ENCODE peak calls at places on chromosomes 13 and 19, in six cellular contexts. One of them, this sample, is unnamed.
A peak's percentile ranks its signal among the peaks of the same experiment; 100 is the strongest.

GRCh38 chr13:72648513-72649065 is 78.8 kb downstream of the MZT1 start:
- DNase-seq in cardiac muscle cell: peak; percentile 24
- DNase-seq in NB4: no peak
- DNase-seq in progenitor cell of endocrine pancreas: no peak
- DNase-seq in fibroblast of lung: no peak
- DNase-seq in lower leg skin: no peak
- DNase-seq in this sample: no peak

GRCh38 chr13:113410472-113411201 is 42.7 kb downstream of the ADPRHL1 start:
- DNase-seq in progenitor cell of endocrine pancreas: no peak
- DNase-seq in fibroblast of lung: peak; percentile 87
- DNase-seq in lower leg skin: no peak
- DNase-seq in NB4: peak; percentile 88
- DNase-seq in cardiac muscle cell: no peak
- DNase-seq in this sample: peak; percentile 38

GRCh38 chr13:112849500-112849899 is 119.5 kb upstream of the MCF2L start:
- DNase-seq in cardiac muscle cell: no peak
- DNase-seq in lower leg skin: no peak
- DNase-seq in fibroblast of lung: peak; percentile 23
- DNase-seq in progenitor cell of endocrine pancreas: no peak
- DNase-seq in NB4: no peak
- DNase-seq in this sample: peak; percentile 30

GRCh38 chr19:31349160-31349881 is at the start of gene TSHZ3:
- DNase-seq in fibroblast of lung: peak; percentile 87
- DNase-seq in lower leg skin: peak; percentile 95
- DNase-seq in NB4: peak; percentile 43
- DNase-seq in cardiac muscle cell: peak; percentile 61
- DNase-seq in progenitor cell of endocrine pancreas: peak; percentile 55
- DNase-seq in this sample: no peak

GRCh38 chr19:16369306-16369663 is 44.7 kb downstream of the KLF2 start:
- DNase-seq in NB4: no peak
- DNase-seq in lower leg skin: no peak
- DNase-seq in fibroblast of lung: no peak
- DNase-seq in progenitor cell of endocrine pancreas: no peak
- DNase-seq in cardiac muscle cell: no peak
- DNase-seq in this sample: no peak

GRCh38 chr19:41997121-41997850 is 3.3 kb upstream of the ATP1A3 start:
- DNase-seq in cardiac muscle cell: peak; percentile 86
- DNase-seq in NB4: peak; percentile 48
- DNase-seq in lower leg skin: no peak
- DNase-seq in fibroblast of lung: peak; percentile 29
- DNase-seq in progenitor cell of endocrine pancreas: peak; percentile 58
- DNase-seq in this sample: peak; percentile 46

GRCh38 chr13:76637651-76638111 is 248.5 kb downstream of the KCTD12 start:
- DNase-seq in lower leg skin: no peak
- DNase-seq in fibroblast of lung: peak; percentile 30
- DNase-seq in cardiac muscle cell: no peak
- DNase-seq in NB4: no peak
- DNase-seq in progenitor cell of endocrine pancreas: no peak
- DNase-seq in this sample: no peak

GRCh38 chr19:48498922-48499321 is 12.7 kb downstream of the LMTK3 start:
- DNase-seq in progenitor cell of endocrine pancreas: no peak
- DNase-seq in cardiac muscle cell: no peak
- DNase-seq in NB4: no peak
- DNase-seq in fibroblast of lung: no peak
- DNase-seq in lower leg skin: no peak
- DNase-seq in this sample: no peak

GRCh38 chr19:18496167-18496979 is 25.5 kb downstream of the ELL start:
- DNase-seq in NB4: peak; percentile 89
- DNase-seq in cardiac muscle cell: no peak
- DNase-seq in fibroblast of lung: peak; percentile 59
- DNase-seq in progenitor cell of endocrine pancreas: no peak
- DNase-seq in lower leg skin: no peak
- DNase-seq in this sample: peak; percentile 86

GRCh38 chr19:49932731-49933131 is 3.4 kb upstream of the NUP62 start:
- DNase-seq in fibroblast of lung: no peak
- DNase-seq in NB4: no peak
- DNase-seq in lower leg skin: no peak
- DNase-seq in cardiac muscle cell: no peak
- DNase-seq in progenitor cell of endocrine pancreas: no peak
- DNase-seq in this sample: no peak

GRCh38 chr13:24651718-24652345 is 28.4 kb upstream of the ATP12A start:
- DNase-seq in lower leg skin: peak; percentile 77
- DNase-seq in NB4: no peak
- DNase-seq in progenitor cell of endocrine pancreas: no peak
- DNase-seq in fibroblast of lung: no peak
- DNase-seq in cardiac muscle cell: no peak
- DNase-seq in this sample: no peak

GRCh38 chr13:85798999-85799646 is at the start of gene SLITRK6:
- DNase-seq in progenitor cell of endocrine pancreas: no peak
- DNase-seq in fibroblast of lung: peak; percentile 84
- DNase-seq in NB4: peak; percentile 3
- DNase-seq in lower leg skin: no peak
- DNase-seq in cardiac muscle cell: peak; percentile 44
- DNase-seq in this sample: peak; percentile 90

GRCh38 chr13:95100525-95101121 is 200.6 kb downstream of the ABCC4 start:
- DNase-seq in lower leg skin: no peak
- DNase-seq in progenitor cell of endocrine pancreas: no peak
- DNase-seq in cardiac muscle cell: no peak
- DNase-seq in NB4: no peak
- DNase-seq in fibroblast of lung: peak; percentile 82
- DNase-seq in this sample: peak; percentile 78

GRCh38 chr19:17719730-17720486 is 628 bp downstream of the MAP1S start:
- DNase-seq in cardiac muscle cell: no peak
- DNase-seq in lower leg skin: no peak
- DNase-seq in fibroblast of lung: no peak
- DNase-seq in progenitor cell of endocrine pancreas: no peak
- DNase-seq in NB4: peak; percentile 37
- DNase-seq in this sample: peak; percentile 77

GRCh38 chr13:101473458-101473857 is 21.0 kb downstream of the ITGBL1 start:
- DNase-seq in progenitor cell of endocrine pancreas: no peak
- DNase-seq in fibroblast of lung: peak; percentile 89
- DNase-seq in lower leg skin: no peak
- DNase-seq in cardiac muscle cell: no peak
- DNase-seq in NB4: no peak
- DNase-seq in this sample: peak; percentile 73

GRCh38 chr13:101475536-101475935 is 23.1 kb downstream of the ITGBL1 start:
- DNase-seq in lower leg skin: no peak
- DNase-seq in cardiac muscle cell: no peak
- DNase-seq in progenitor cell of endocrine pancreas: no peak
- DNase-seq in NB4: no peak
- DNase-seq in fibroblast of lung: no peak
- DNase-seq in this sample: no peak

GRCh38 chr13:101474419-101474957 is 22.0 kb downstream of the ITGBL1 start:
- DNase-seq in progenitor cell of endocrine pancreas: no peak
- DNase-seq in lower leg skin: no peak
- DNase-seq in fibroblast of lung: peak; percentile 96
- DNase-seq in cardiac muscle cell: peak; percentile 12
- DNase-seq in NB4: peak; percentile 4
- DNase-seq in this sample: peak; percentile 73
- TF ChIP-seq CTCF in progenitor cell of endocrine pancreas: peak; percentile 52
- TF ChIP-seq CTCF in lower leg skin: no peak
- TF ChIP-seq CTCF in fibroblast of lung: peak; percentile 75
- TF ChIP-seq CTCF in cardiac muscle cell: peak; percentile 67
- TF ChIP-seq CTCF in NB4: no peak
- TF ChIP-seq CTCF in this sample: peak; percentile 54

GRCh38 chr13:30256713-30257432 is 50.5 kb downstream of the KATNAL1 start:
- DNase-seq in cardiac muscle cell: peak; percentile 18
- DNase-seq in progenitor cell of endocrine pancreas: no peak
- DNase-seq in fibroblast of lung: no peak
- DNase-seq in NB4: peak; percentile 30
- DNase-seq in lower leg skin: no peak
- DNase-seq in this sample: peak; percentile 5
- TF ChIP-seq CTCF in cardiac muscle cell: no peak
- TF ChIP-seq CTCF in progenitor cell of endocrine pancreas: no peak
- TF ChIP-seq CTCF in fibroblast of lung: no peak
- TF ChIP-seq CTCF in NB4: peak; percentile 5
- TF ChIP-seq CTCF in lower leg skin: no peak
- TF ChIP-seq CTCF in this sample: no peak

DNA sequence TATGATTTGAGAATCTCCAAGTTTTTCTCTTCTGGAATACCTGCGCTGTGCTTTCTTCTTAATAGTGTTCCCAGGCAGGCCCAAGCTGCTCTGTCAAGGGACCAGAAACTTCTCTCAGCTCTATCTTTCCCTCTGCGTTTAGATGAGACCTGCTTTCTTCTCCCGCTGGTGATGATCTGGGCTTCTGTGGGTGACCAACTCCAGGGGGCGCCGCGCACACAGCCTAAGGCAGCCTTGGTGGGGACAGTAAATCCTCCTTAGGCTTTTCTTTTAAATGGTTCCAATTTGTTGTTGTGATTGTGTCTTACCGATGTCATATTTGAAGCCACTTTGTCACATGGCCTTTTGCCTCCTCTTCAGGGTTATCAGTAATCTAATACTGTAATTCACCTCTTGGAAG is 439.4 kb upstream of the KLF12 start:
- DNase-seq in fibroblast of lung: no peak
- DNase-seq in lower leg skin: no peak
- DNase-seq in progenitor cell of endocrine pancreas: no peak
- DNase-seq in cardiac muscle cell: peak; percentile 65
- DNase-seq in NB4: peak; percentile 25
- DNase-seq in this sample: peak; percentile 32
- TF ChIP-seq CTCF in fibroblast of lung: peak; percentile 12
- TF ChIP-seq CTCF in lower leg skin: no peak
- TF ChIP-seq CTCF in progenitor cell of endocrine pancreas: peak; percentile 26
- TF ChIP-seq CTCF in cardiac muscle cell: no peak
- TF ChIP-seq CTCF in NB4: peak; percentile 49
- TF ChIP-seq CTCF in this sample: peak; percentile 9

GRCh38 chr13:104098421-104098820 is 1032.2 kb upstream of the SLC10A2 start:
- DNase-seq in NB4: no peak
- DNase-seq in cardiac muscle cell: no peak
- DNase-seq in fibroblast of lung: peak; percentile 5
- DNase-seq in progenitor cell of endocrine pancreas: no peak
- DNase-seq in lower leg skin: no peak
- DNase-seq in this sample: peak; percentile 4
- TF ChIP-seq CTCF in NB4: no peak
- TF ChIP-seq CTCF in cardiac muscle cell: no peak
- TF ChIP-seq CTCF in fibroblast of lung: no peak
- TF ChIP-seq CTCF in progenitor cell of endocrine pancreas: no peak
- TF ChIP-seq CTCF in lower leg skin: no peak
- TF ChIP-seq CTCF in this sample: no peak

GRCh38 chr19:5504115-5504514 is 48.9 kb downstream of the ZNRF4 start:
- DNase-seq in cardiac muscle cell: no peak
- DNase-seq in fibroblast of lung: no peak
- DNase-seq in NB4: no peak
- DNase-seq in lower leg skin: no peak
- DNase-seq in progenitor cell of endocrine pancreas: no peak
- DNase-seq in this sample: no peak
- TF ChIP-seq CTCF in cardiac muscle cell: peak; percentile 12
- TF ChIP-seq CTCF in fibroblast of lung: no peak
- TF ChIP-seq CTCF in NB4: no peak
- TF ChIP-seq CTCF in lower leg skin: no peak
- TF ChIP-seq CTCF in progenitor cell of endocrine pancreas: peak; percentile 32
- TF ChIP-seq CTCF in this sample: no peak

GRCh38 chr19:44752816-44753618 is 4.5 kb downstream of the BCL3 start:
- DNase-seq in fibroblast of lung: peak; percentile 99
- DNase-seq in cardiac muscle cell: peak; percentile 77
- DNase-seq in progenitor cell of endocrine pancreas: no peak
- DNase-seq in lower leg skin: peak; percentile 98
- DNase-seq in NB4: peak; percentile 96
- DNase-seq in this sample: peak; percentile 98
- TF ChIP-seq CTCF in fibroblast of lung: no peak
- TF ChIP-seq CTCF in cardiac muscle cell: no peak
- TF ChIP-seq CTCF in progenitor cell of endocrine pancreas: no peak
- TF ChIP-seq CTCF in lower leg skin: no peak
- TF ChIP-seq CTCF in NB4: no peak
- TF ChIP-seq CTCF in this sample: no peak

DNA sequence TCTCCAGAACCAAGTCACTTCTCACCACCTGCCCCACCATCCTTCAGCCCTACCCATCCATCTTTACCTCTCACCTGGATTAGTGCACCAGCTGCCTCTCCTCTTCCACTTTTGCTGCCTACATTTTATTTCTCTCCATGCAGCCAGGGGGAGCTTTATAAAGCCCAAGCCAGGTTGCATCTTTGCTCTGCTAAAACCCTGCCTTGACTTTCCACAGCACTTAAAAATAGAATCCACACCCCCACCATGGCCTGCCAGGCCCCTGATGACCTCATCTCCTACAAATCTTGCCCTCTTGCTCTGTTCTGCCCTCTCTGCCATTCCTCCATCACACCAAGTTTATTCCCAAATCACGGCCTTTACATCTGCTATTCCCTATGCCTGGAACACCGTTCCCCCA is 1.8 kb downstream of the HOOK2 start:
- DNase-seq in lower leg skin: no peak
- DNase-seq in cardiac muscle cell: no peak
- DNase-seq in progenitor cell of endocrine pancreas: no peak
- DNase-seq in fibroblast of lung: no peak
- DNase-seq in NB4: peak; percentile 49
- DNase-seq in this sample: peak; percentile 55
- TF ChIP-seq CTCF in lower leg skin: no peak
- TF ChIP-seq CTCF in cardiac muscle cell: peak; percentile 31
- TF ChIP-seq CTCF in progenitor cell of endocrine pancreas: no peak
- TF ChIP-seq CTCF in fibroblast of lung: peak; percentile 40
- TF ChIP-seq CTCF in NB4: peak; percentile 21
- TF ChIP-seq CTCF in this sample: peak; percentile 33